ENCODE peak calls at places on chromosomes 11 and 22, in six cellular contexts. X is activated gamma-delta T cell treated with anti-CD3 and anti-CD28 coated beads, Interleukin-2, amount 50 U/mL, for 16 hours; N is fibroblast of mammary gland; F is head of caudate nucleus; H is HT1080; R is NCI-H748 treated with DMSO at 0.1 percent for 48 hours. S is an unnamed sample.

GRCh38 chr11:128905345-128906184 is 14.4 kb downstream of the KCNJ5 start:
- DNase-seq in R (no peak), X (no peak), H (no peak), N (peak), F (peak), S (no peak)

GRCh38 chr11:2522636-2523255 is 77.9 kb downstream of the KCNQ1 start:
- DNase-seq in N (no peak), X (no peak), F (no peak), H (no peak), R (no peak), S (no peak)

GRCh38 chr11:47161134-47161854 is 15.4 kb downstream of the ARFGAP2 start:
- DNase-seq in H (peak), R (peak), N (peak), F (peak), X (peak), S (peak)

GRCh38 chr11:112762686-112763048 is 198.6 kb upstream of the NCAM1 start:
- DNase-seq in R (no peak), F (no peak), N (no peak), X (no peak), H (no peak), S (no peak)

GRCh38 chr11:77115181-77115611 is 12.6 kb downstream of the OMP start:
- DNase-seq in F (no peak), R (no peak), H (no peak), N (no peak), X (no peak), S (no peak)

GRCh38 chr11:86912238-86912637 is 43.0 kb downstream of the FZD4 start:
- DNase-seq in F (no peak), R (no peak), H (no peak), X (no peak), N (no peak), S (no peak)

GRCh38 chr11:108551653-108552462 is 41.7 kb downstream of the EXPH5 start:
- DNase-seq in H (no peak), F (no peak), N (peak), X (no peak), R (no peak), S (no peak)

GRCh38 chr11:119106564-119107537 is at the start of gene C2CD2L:
- DNase-seq in X (peak), R (peak), F (peak), N (peak), H (peak), S (peak)

GRCh38 chr11:74671520-74672196 is 59.6 kb downstream of the CHRDL2 start:
- DNase-seq in R (no peak), F (no peak), N (peak), H (peak), X (no peak), S (no peak)

GRCh38 chr22:31436132-31436531 is 36.7 kb downstream of the DRG1 start:
- DNase-seq in X (no peak), F (no peak), H (no peak), N (peak), R (no peak), S (no peak)

GRCh38 chr11:66011785-66012303 is at the start of gene CST6:
- DNase-seq in X (no peak), N (no peak), H (no peak), F (no peak), R (no peak), S (no peak)

GRCh38 chr11:8003187-8003586 is 16.1 kb downstream of the EIF3F start:
- DNase-seq in X (no peak), F (no peak), N (no peak), R (no peak), H (no peak), S (no peak)

GRCh38 chr11:22795914-22796313 is 33.7 kb downstream of the SVIP start:
- DNase-seq in N (no peak), R (no peak), F (no peak), H (peak), X (no peak), S (no peak)

GRCh38 chr11:25094085-25094802 is 597.4 kb downstream of the LUZP2 start:
- DNase-seq in N (no peak), X (no peak), R (no peak), H (no peak), F (no peak), S (no peak)

GRCh38 chr11:114237321-114238280 is 58.6 kb upstream of the NNMT start:
- DNase-seq in R (no peak), X (no peak), H (no peak), F (no peak), N (peak), S (no peak)

GRCh38 chr22:24599514-24599913 is 3.5 kb upstream of the GGT1 start:
- DNase-seq in H (no peak), N (no peak), X (no peak), F (no peak), R (no peak), S (no peak)

GRCh38 chr22:47259049-47259448 is 496.6 kb downstream of the TBC1D22A start:
- DNase-seq in H (no peak), R (no peak), X (no peak), F (no peak), N (no peak), S (no peak)

GRCh38 chr11:86591631-86592030 is 80.8 kb downstream of the ME3 start:
- DNase-seq in N (no peak), F (no peak), H (no peak), R (no peak), X (no peak), S (no peak)

GRCh38 chr22:38338772-38339379 is 21.6 kb upstream of the CSNK1E start:
- DNase-seq in F (no peak), H (no peak), X (no peak), N (no peak), R (no peak), S (no peak)

GRCh38 chr22:19887251-19887985 is 32.7 kb upstream of the GNB1L start:
- DNase-seq in F (no peak), X (no peak), R (no peak), N (no peak), H (no peak), S (no peak)

GRCh38 chr22:37185646-37186227 is 2.3 kb downstream of the C1QTNF6 start:
- DNase-seq in X (no peak), N (no peak), F (no peak), H (no peak), R (no peak), S (no peak)

GRCh38 chr22:46941958-46942815 is 179.7 kb downstream of the TBC1D22A start:
- DNase-seq in F (no peak), R (no peak), X (no peak), H (no peak), N (peak), S (no peak)

GRCh38 chr11:114846040-114846791 is 167.9 kb downstream of the NXPE2 start:
- DNase-seq in R (no peak), F (peak), X (no peak), N (no peak), H (peak), S (no peak)

GRCh38 chr11:64690235-64690634 is 32.8 kb downstream of the NRXN2 start:
- DNase-seq in N (no peak), H (no peak), R (no peak), F (no peak), X (no peak), S (no peak)

GRCh38 chr11:46247664-46248063 is 29.8 kb upstream of the CREB3L1 start:
- DNase-seq in N (peak), X (no peak), R (peak), H (peak), F (no peak), S (no peak)

GRCh38 chr11:16891170-16891569 is 123.0 kb downstream of the PLEKHA7 start:
- DNase-seq in R (no peak), F (no peak), X (no peak), H (no peak), N (no peak), S (no peak)

GRCh38 chr11:131458421-131458820 is 88.0 kb downstream of the NTM start:
- DNase-seq in H (no peak), F (no peak), N (no peak), R (no peak), X (no peak), S (no peak)

GRCh38 chr11:33530824-33531223 is 169.8 kb downstream of the C11orf91 start:
- DNase-seq in F (no peak), N (peak), X (no peak), H (peak), R (no peak), S (no peak)

GRCh38 chr22:44736581-44737413 is 15.6 kb upstream of the ARHGAP8 start:
- DNase-seq in H (no peak), R (no peak), N (no peak), X (no peak), F (no peak), S (no peak)

GRCh38 chr22:44573451-44573850 is 75.4 kb upstream of the RTL6 start:
- DNase-seq in H (no peak), F (no peak), R (no peak), N (no peak), X (no peak), S (no peak)

GRCh38 chr11:57700425-57700824 is 11.6 kb downstream of the MED19 start:
- DNase-seq in F (no peak), N (no peak), H (no peak), X (no peak), R (no peak), S (no peak)

S was measured in activated T-helper 1 cell treated with anti-CD3 and anti-CD28 coated beads, Interleukin-12 subunit alpha, Interleukin-12 subunit beta, Interleukin-2, Interleukin-4 antibody, amounts not matched to agents 30 ng/mL and 10 ng/mL and 1 ng/mL, durations not matched to agents 14 hours and 24 hours and 36 hours.